ENCODE peak calls at places on chromosome 6, in four cellular contexts. One of them, this sample, is unnamed. For H3K4me1, the result is how much of the 10 kb centered on the place peaks cover.

GRCh38 chr6:33787336-33787953 is 1.5 kb downstream of the LEMD2 start:
- DNase-seq in stomach: no peak
- DNase-seq in adrenal gland: peak
- DNase-seq in spleen: no peak
- DNase-seq in this sample: no peak

GRCh38 chr6:15389759-15390723 is 144.2 kb downstream of the JARID2 start:
- DNase-seq in stomach: no peak
- DNase-seq in adrenal gland: no peak
- DNase-seq in spleen: no peak
- DNase-seq in this sample: no peak

GRCh38 chr6:2688416-2689064 is 62.2 kb downstream of the MYLK4 start:
- DNase-seq in stomach: no peak
- DNase-seq in adrenal gland: peak
- DNase-seq in spleen: no peak
- DNase-seq in this sample: no peak

GRCh38 chr6:54291738-54292137 is 16.5 kb upstream of the TINAG start:
- DNase-seq in stomach: no peak
- DNase-seq in adrenal gland: no peak
- DNase-seq in spleen: no peak
- DNase-seq in this sample: no peak

GRCh38 chr6:83273596-83273995 is 80.4 kb downstream of the RWDD2A start:
- DNase-seq in stomach: no peak
- DNase-seq in adrenal gland: no peak
- DNase-seq in spleen: no peak
- DNase-seq in this sample: no peak

GRCh38 chr6:89375902-89376301 is 23.4 kb upstream of the UBE2J1 start:
- DNase-seq in stomach: no peak
- DNase-seq in adrenal gland: no peak
- DNase-seq in spleen: no peak
- DNase-seq in this sample: no peak

GRCh38 chr6:45965787-45966186 is 49.9 kb downstream of the CLIC5 start:
- DNase-seq in stomach: no peak
- DNase-seq in adrenal gland: no peak
- DNase-seq in spleen: no peak
- DNase-seq in this sample: no peak

GRCh38 chr6:169320013-169320412 is 66.4 kb upstream of the THBS2 start:
- DNase-seq in stomach: no peak
- DNase-seq in adrenal gland: no peak
- DNase-seq in spleen: no peak
- DNase-seq in this sample: no peak

GRCh38 chr6:159169557-159170332 is 545 bp downstream of the FNDC1 start:
- DNase-seq in stomach: no peak
- DNase-seq in adrenal gland: no peak
- DNase-seq in spleen: no peak
- DNase-seq in this sample: no peak

GRCh38 chr6:56767892-56768531 is 125.3 kb upstream of the DST start:
- DNase-seq in stomach: no peak
- DNase-seq in adrenal gland: no peak
- DNase-seq in spleen: no peak
- DNase-seq in this sample: no peak

GRCh38 chr6:163831736-163832135 is 417.2 kb downstream of the QKI start:
- DNase-seq in stomach: no peak
- DNase-seq in adrenal gland: no peak
- DNase-seq in spleen: no peak
- DNase-seq in this sample: no peak

GRCh38 chr6:125075741-125076481 is 77.7 kb upstream of the TPD52L1 start:
- DNase-seq in stomach: no peak
- DNase-seq in adrenal gland: no peak
- DNase-seq in spleen: no peak
- DNase-seq in this sample: no peak

GRCh38 chr6:134599079-134599478 is 281.2 kb upstream of the SGK1 start:
- DNase-seq in stomach: peak
- DNase-seq in adrenal gland: no peak
- DNase-seq in spleen: no peak
- DNase-seq in this sample: no peak

GRCh38 chr6:143457563-143458359 is 7.2 kb downstream of the PEX3 start:
- DNase-seq in stomach: no peak
- DNase-seq in adrenal gland: no peak
- DNase-seq in spleen: no peak
- DNase-seq in this sample: no peak

GRCh38 chr6:118580585-118581419 is 32.7 kb downstream of the PLN start:
- DNase-seq in stomach: no peak
- DNase-seq in adrenal gland: peak
- DNase-seq in spleen: no peak
- DNase-seq in this sample: no peak

GRCh38 chr6:127966616-127967015 is 65.8 kb upstream of the THEMIS start:
- DNase-seq in stomach: no peak
- DNase-seq in adrenal gland: no peak
- DNase-seq in spleen: no peak
- DNase-seq in this sample: no peak

GRCh38 chr6:91860951-91861350 is 1274.1 kb upstream of the MAP3K7 start:
- DNase-seq in stomach: no peak
- DNase-seq in adrenal gland: no peak
- DNase-seq in spleen: no peak
- DNase-seq in this sample: no peak

GRCh38 chr6:1770435-1770843 is 160.7 kb downstream of the FOXC1 start:
- DNase-seq in stomach: no peak
- DNase-seq in adrenal gland: no peak
- DNase-seq in spleen: no peak
- DNase-seq in this sample: no peak

DNA sequence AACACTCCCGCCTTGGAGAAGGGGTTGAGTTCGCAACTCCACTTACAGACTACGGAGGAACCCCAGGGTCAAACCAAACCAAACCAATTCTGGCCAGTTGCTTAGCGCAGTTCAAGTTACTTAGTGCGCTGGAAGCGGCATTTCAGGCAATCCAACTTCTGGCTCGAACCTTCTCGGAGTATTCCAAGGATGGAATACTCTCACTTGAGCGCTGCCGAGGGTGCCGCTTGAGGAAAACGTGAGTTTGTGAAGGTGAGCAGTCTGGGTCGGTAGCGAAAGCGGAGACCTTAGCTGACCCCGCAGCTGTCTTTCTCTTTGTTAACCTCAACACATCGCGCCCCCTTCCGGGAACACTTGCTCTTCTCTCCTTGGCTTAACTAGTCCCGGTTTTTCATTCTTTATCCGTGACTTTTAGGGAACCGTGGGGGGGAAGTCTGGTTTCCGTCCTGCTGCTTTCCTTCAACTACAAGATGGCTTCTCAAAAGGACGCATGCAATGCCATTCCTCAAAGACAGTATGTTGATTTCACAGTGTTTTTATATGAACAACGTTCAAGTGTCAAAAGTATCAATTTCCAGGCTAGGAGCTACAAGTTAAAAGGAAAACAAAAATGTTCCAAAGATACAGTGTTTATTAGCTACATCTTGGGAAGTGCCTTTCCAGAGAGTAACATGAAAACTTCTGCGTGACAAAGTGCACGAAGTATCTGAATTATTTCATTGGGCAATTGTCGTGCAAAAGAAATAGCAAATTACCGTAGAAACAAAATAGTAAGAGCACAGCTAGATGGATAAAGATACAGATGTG is 742 bp upstream of the PNISR start:
- DNase-seq in stomach: peak
- DNase-seq in adrenal gland: peak
- DNase-seq in spleen: peak
- DNase-seq in this sample: peak
- TF ChIP-seq POLR2A in stomach: no peak
- TF ChIP-seq POLR2A in adrenal gland: no peak
- TF ChIP-seq POLR2A in spleen: no peak
- TF ChIP-seq POLR2A in this sample: no peak

GRCh38 chr6:113636357-113636824 is 220.8 kb upstream of the MARCKS start:
- DNase-seq in stomach: no peak
- DNase-seq in adrenal gland: no peak
- DNase-seq in spleen: no peak
- DNase-seq in this sample: no peak

GRCh38 chr6:113632220-113632864 is 224.8 kb upstream of the MARCKS start:
- DNase-seq in stomach: peak
- DNase-seq in adrenal gland: peak
- DNase-seq in spleen: no peak
- DNase-seq in this sample: peak

GRCh38 chr6:113634352-113635163 is 222.6 kb upstream of the MARCKS start:
- DNase-seq in stomach: no peak
- DNase-seq in adrenal gland: no peak
- DNase-seq in spleen: no peak
- DNase-seq in this sample: no peak

GRCh38 chr6:113633638-113634037 is 223.5 kb upstream of the MARCKS start:
- DNase-seq in stomach: no peak
- DNase-seq in adrenal gland: no peak
- DNase-seq in spleen: no peak
- DNase-seq in this sample: no peak

GRCh38 chr6:113635222-113635970 is 221.7 kb upstream of the MARCKS start:
- DNase-seq in stomach: no peak
- DNase-seq in adrenal gland: no peak
- DNase-seq in spleen: no peak
- DNase-seq in this sample: no peak
- H3K4me1 ChIP-seq in stomach: under half
- H3K4me1 ChIP-seq in adrenal gland: under half
- H3K4me1 ChIP-seq in spleen: half or more
- H3K4me1 ChIP-seq in this sample: under half

GRCh38 chr6:156953478-156954146 is 176.4 kb downstream of the ARID1B start:
- DNase-seq in stomach: no peak
- DNase-seq in adrenal gland: peak
- DNase-seq in spleen: no peak
- DNase-seq in this sample: no peak
- TF ChIP-seq CTCF in stomach: peak
- TF ChIP-seq CTCF in adrenal gland: peak
- TF ChIP-seq CTCF in spleen: peak
- TF ChIP-seq CTCF in this sample: no peak

GRCh38 chr6:38151580-38152500 is 332.3 kb downstream of the ZFAND3 start:
- DNase-seq in stomach: no peak
- DNase-seq in adrenal gland: no peak
- DNase-seq in spleen: no peak
- DNase-seq in this sample: no peak
- TF ChIP-seq POLR2A in stomach: no peak
- TF ChIP-seq POLR2A in adrenal gland: no peak
- TF ChIP-seq POLR2A in spleen: no peak
- TF ChIP-seq POLR2A in this sample: no peak